ENCODE peak calls at places on chromosomes 16 and 17, in eight cellular contexts. One of them, this sample, is unnamed.

GRCh38 chr17:4032738-4033137 is 68.5 kb upstream of the ATP2A3 start:
- DNase-seq in astrocyte of the cerebellum: no peak
- DNase-seq in naive thymus-derived CD8-positive, alpha-beta T cell: no peak
- DNase-seq in right lobe of liver: no peak
- DNase-seq in Calu3: no peak
- DNase-seq in KG1: no peak
- DNase-seq in stimulated activated CD8-positive, alpha-beta memory T cell treated with anti-CD3 and anti-CD28 coated beads, Interleukin-4, amount 100 ng/mL, for 24 hours: no peak
- DNase-seq in iPS-NIHi11: peak
- DNase-seq in this sample: no peak

GRCh38 chr17:31686495-31686894 is 172.5 kb downstream of the COPRS start:
- DNase-seq in astrocyte of the cerebellum: no peak
- DNase-seq in naive thymus-derived CD8-positive, alpha-beta T cell: no peak
- DNase-seq in right lobe of liver: no peak
- DNase-seq in Calu3: no peak
- DNase-seq in KG1: no peak
- DNase-seq in stimulated activated CD8-positive, alpha-beta memory T cell treated with anti-CD3 and anti-CD28 coated beads, Interleukin-4, amount 100 ng/mL, for 24 hours: no peak
- DNase-seq in iPS-NIHi11: no peak
- DNase-seq in this sample: no peak

GRCh38 chr16:23869052-23869451 is 33.3 kb downstream of the PRKCB start:
- DNase-seq in astrocyte of the cerebellum: no peak
- DNase-seq in naive thymus-derived CD8-positive, alpha-beta T cell: no peak
- DNase-seq in right lobe of liver: no peak
- DNase-seq in Calu3: no peak
- DNase-seq in KG1: no peak
- DNase-seq in stimulated activated CD8-positive, alpha-beta memory T cell treated with anti-CD3 and anti-CD28 coated beads, Interleukin-4, amount 100 ng/mL, for 24 hours: no peak
- DNase-seq in iPS-NIHi11: peak
- DNase-seq in this sample: no peak

GRCh38 chr17:20935740-20936139 is 107.1 kb downstream of the USP22 start:
- DNase-seq in astrocyte of the cerebellum: peak
- DNase-seq in naive thymus-derived CD8-positive, alpha-beta T cell: no peak
- DNase-seq in right lobe of liver: no peak
- DNase-seq in Calu3: no peak
- DNase-seq in KG1: no peak
- DNase-seq in stimulated activated CD8-positive, alpha-beta memory T cell treated with anti-CD3 and anti-CD28 coated beads, Interleukin-4, amount 100 ng/mL, for 24 hours: no peak
- DNase-seq in iPS-NIHi11: no peak
- DNase-seq in this sample: no peak

GRCh38 chr16:28930652-28931051 is 1.1 kb upstream of the CD19 start:
- DNase-seq in astrocyte of the cerebellum: no peak
- DNase-seq in naive thymus-derived CD8-positive, alpha-beta T cell: no peak
- DNase-seq in right lobe of liver: no peak
- DNase-seq in Calu3: no peak
- DNase-seq in KG1: no peak
- DNase-seq in stimulated activated CD8-positive, alpha-beta memory T cell treated with anti-CD3 and anti-CD28 coated beads, Interleukin-4, amount 100 ng/mL, for 24 hours: no peak
- DNase-seq in iPS-NIHi11: no peak
- DNase-seq in this sample: no peak

GRCh38 chr17:78803161-78803845 is 21.2 kb upstream of the CYTH1 start:
- DNase-seq in astrocyte of the cerebellum: no peak
- DNase-seq in naive thymus-derived CD8-positive, alpha-beta T cell: no peak
- DNase-seq in right lobe of liver: peak
- DNase-seq in Calu3: no peak
- DNase-seq in KG1: no peak
- DNase-seq in stimulated activated CD8-positive, alpha-beta memory T cell treated with anti-CD3 and anti-CD28 coated beads, Interleukin-4, amount 100 ng/mL, for 24 hours: no peak
- DNase-seq in iPS-NIHi11: no peak
- DNase-seq in this sample: no peak

GRCh38 chr16:53061701-53062159 is 6.9 kb downstream of the CHD9 start:
- DNase-seq in astrocyte of the cerebellum: no peak
- DNase-seq in naive thymus-derived CD8-positive, alpha-beta T cell: no peak
- DNase-seq in right lobe of liver: peak
- DNase-seq in Calu3: peak
- DNase-seq in KG1: no peak
- DNase-seq in stimulated activated CD8-positive, alpha-beta memory T cell treated with anti-CD3 and anti-CD28 coated beads, Interleukin-4, amount 100 ng/mL, for 24 hours: peak
- DNase-seq in iPS-NIHi11: no peak
- DNase-seq in this sample: no peak

GRCh38 chr16:1535391-1536291 is 2.2 kb downstream of the TMEM204 start:
- DNase-seq in astrocyte of the cerebellum: no peak
- DNase-seq in naive thymus-derived CD8-positive, alpha-beta T cell: peak
- DNase-seq in right lobe of liver: peak
- DNase-seq in Calu3: no peak
- DNase-seq in KG1: no peak
- DNase-seq in stimulated activated CD8-positive, alpha-beta memory T cell treated with anti-CD3 and anti-CD28 coated beads, Interleukin-4, amount 100 ng/mL, for 24 hours: no peak
- DNase-seq in iPS-NIHi11: no peak
- DNase-seq in this sample: no peak

GRCh38 chr16:65318590-65319267 is 196.9 kb upstream of the CDH11 start:
- DNase-seq in astrocyte of the cerebellum: no peak
- DNase-seq in naive thymus-derived CD8-positive, alpha-beta T cell: no peak
- DNase-seq in right lobe of liver: no peak
- DNase-seq in Calu3: no peak
- DNase-seq in KG1: no peak
- DNase-seq in stimulated activated CD8-positive, alpha-beta memory T cell treated with anti-CD3 and anti-CD28 coated beads, Interleukin-4, amount 100 ng/mL, for 24 hours: no peak
- DNase-seq in iPS-NIHi11: peak
- DNase-seq in this sample: no peak

GRCh38 chr16:12314786-12315185 is 338.3 kb downstream of the SNX29 start:
- DNase-seq in astrocyte of the cerebellum: no peak
- DNase-seq in naive thymus-derived CD8-positive, alpha-beta T cell: no peak
- DNase-seq in right lobe of liver: no peak
- DNase-seq in Calu3: no peak
- DNase-seq in KG1: no peak
- DNase-seq in stimulated activated CD8-positive, alpha-beta memory T cell treated with anti-CD3 and anti-CD28 coated beads, Interleukin-4, amount 100 ng/mL, for 24 hours: no peak
- DNase-seq in iPS-NIHi11: no peak
- DNase-seq in this sample: no peak

GRCh38 chr16:58306327-58306726 is 11.5 kb upstream of the PRSS54 start:
- DNase-seq in astrocyte of the cerebellum: peak
- DNase-seq in naive thymus-derived CD8-positive, alpha-beta T cell: peak
- DNase-seq in right lobe of liver: no peak
- DNase-seq in Calu3: peak
- DNase-seq in KG1: no peak
- DNase-seq in stimulated activated CD8-positive, alpha-beta memory T cell treated with anti-CD3 and anti-CD28 coated beads, Interleukin-4, amount 100 ng/mL, for 24 hours: peak
- DNase-seq in iPS-NIHi11: no peak
- DNase-seq in this sample: no peak

GRCh38 chr17:36183001-36183810 is 6.8 kb upstream of the TBC1D3B start:
- DNase-seq in astrocyte of the cerebellum: peak
- DNase-seq in naive thymus-derived CD8-positive, alpha-beta T cell: no peak
- DNase-seq in right lobe of liver: peak
- DNase-seq in Calu3: peak
- DNase-seq in KG1: no peak
- DNase-seq in stimulated activated CD8-positive, alpha-beta memory T cell treated with anti-CD3 and anti-CD28 coated beads, Interleukin-4, amount 100 ng/mL, for 24 hours: no peak
- DNase-seq in iPS-NIHi11: peak
- DNase-seq in this sample: peak

GRCh38 chr17:18176152-18176551 is 7.5 kb upstream of the ALKBH5 start:
- DNase-seq in astrocyte of the cerebellum: no peak
- DNase-seq in naive thymus-derived CD8-positive, alpha-beta T cell: no peak
- DNase-seq in right lobe of liver: no peak
- DNase-seq in Calu3: no peak
- DNase-seq in KG1: no peak
- DNase-seq in stimulated activated CD8-positive, alpha-beta memory T cell treated with anti-CD3 and anti-CD28 coated beads, Interleukin-4, amount 100 ng/mL, for 24 hours: no peak
- DNase-seq in iPS-NIHi11: no peak
- DNase-seq in this sample: no peak

GRCh38 chr16:75250809-75251279 is 580 bp downstream of the BCAR1 start:
- DNase-seq in astrocyte of the cerebellum: no peak
- DNase-seq in naive thymus-derived CD8-positive, alpha-beta T cell: no peak
- DNase-seq in right lobe of liver: peak
- DNase-seq in Calu3: peak
- DNase-seq in KG1: no peak
- DNase-seq in stimulated activated CD8-positive, alpha-beta memory T cell treated with anti-CD3 and anti-CD28 coated beads, Interleukin-4, amount 100 ng/mL, for 24 hours: no peak
- DNase-seq in iPS-NIHi11: peak
- DNase-seq in this sample: peak

GRCh38 chr17:4519361-4519788 is 20.7 kb downstream of the SPNS2 start:
- DNase-seq in astrocyte of the cerebellum: no peak
- DNase-seq in naive thymus-derived CD8-positive, alpha-beta T cell: no peak
- DNase-seq in right lobe of liver: peak
- DNase-seq in Calu3: no peak
- DNase-seq in KG1: no peak
- DNase-seq in stimulated activated CD8-positive, alpha-beta memory T cell treated with anti-CD3 and anti-CD28 coated beads, Interleukin-4, amount 100 ng/mL, for 24 hours: no peak
- DNase-seq in iPS-NIHi11: peak
- DNase-seq in this sample: no peak

GRCh38 chr17:13575922-13576419 is 25.8 kb downstream of the HS3ST3A1 start:
- DNase-seq in astrocyte of the cerebellum: peak
- DNase-seq in naive thymus-derived CD8-positive, alpha-beta T cell: no peak
- DNase-seq in right lobe of liver: no peak
- DNase-seq in Calu3: no peak
- DNase-seq in KG1: no peak
- DNase-seq in stimulated activated CD8-positive, alpha-beta memory T cell treated with anti-CD3 and anti-CD28 coated beads, Interleukin-4, amount 100 ng/mL, for 24 hours: no peak
- DNase-seq in iPS-NIHi11: peak
- DNase-seq in this sample: no peak

GRCh38 chr17:2722611-2723010 is 11.0 kb upstream of the CLUH start:
- DNase-seq in astrocyte of the cerebellum: no peak
- DNase-seq in naive thymus-derived CD8-positive, alpha-beta T cell: no peak
- DNase-seq in right lobe of liver: no peak
- DNase-seq in Calu3: no peak
- DNase-seq in KG1: no peak
- DNase-seq in stimulated activated CD8-positive, alpha-beta memory T cell treated with anti-CD3 and anti-CD28 coated beads, Interleukin-4, amount 100 ng/mL, for 24 hours: no peak
- DNase-seq in iPS-NIHi11: no peak
- DNase-seq in this sample: no peak

GRCh38 chr17:69213059-69213813 is 15.4 kb downstream of the ABCA10 start:
- DNase-seq in astrocyte of the cerebellum: no peak
- DNase-seq in naive thymus-derived CD8-positive, alpha-beta T cell: no peak
- DNase-seq in right lobe of liver: no peak
- DNase-seq in Calu3: no peak
- DNase-seq in KG1: no peak
- DNase-seq in stimulated activated CD8-positive, alpha-beta memory T cell treated with anti-CD3 and anti-CD28 coated beads, Interleukin-4, amount 100 ng/mL, for 24 hours: no peak
- DNase-seq in iPS-NIHi11: peak
- DNase-seq in this sample: no peak

GRCh38 chr17:17402558-17402957 is 74.2 kb upstream of the MED9 start:
- DNase-seq in astrocyte of the cerebellum: no peak
- DNase-seq in naive thymus-derived CD8-positive, alpha-beta T cell: no peak
- DNase-seq in right lobe of liver: no peak
- DNase-seq in Calu3: no peak
- DNase-seq in KG1: no peak
- DNase-seq in stimulated activated CD8-positive, alpha-beta memory T cell treated with anti-CD3 and anti-CD28 coated beads, Interleukin-4, amount 100 ng/mL, for 24 hours: no peak
- DNase-seq in iPS-NIHi11: no peak
- DNase-seq in this sample: no peak

GRCh38 chr16:88530858-88531203 is 39.4 kb upstream of the ZC3H18 start:
- DNase-seq in astrocyte of the cerebellum: no peak
- DNase-seq in naive thymus-derived CD8-positive, alpha-beta T cell: no peak
- DNase-seq in right lobe of liver: peak
- DNase-seq in Calu3: no peak
- DNase-seq in KG1: no peak
- DNase-seq in stimulated activated CD8-positive, alpha-beta memory T cell treated with anti-CD3 and anti-CD28 coated beads, Interleukin-4, amount 100 ng/mL, for 24 hours: no peak
- DNase-seq in iPS-NIHi11: no peak
- DNase-seq in this sample: no peak

GRCh38 chr16:66382966-66383299 is 16.4 kb downstream of the CDH5 start:
- DNase-seq in astrocyte of the cerebellum: peak
- DNase-seq in naive thymus-derived CD8-positive, alpha-beta T cell: no peak
- DNase-seq in right lobe of liver: no peak
- DNase-seq in Calu3: no peak
- DNase-seq in KG1: no peak
- DNase-seq in stimulated activated CD8-positive, alpha-beta memory T cell treated with anti-CD3 and anti-CD28 coated beads, Interleukin-4, amount 100 ng/mL, for 24 hours: no peak
- DNase-seq in iPS-NIHi11: peak
- DNase-seq in this sample: no peak

GRCh38 chr17:65604070-65604469 is 42.6 kb upstream of the AXIN2 start:
- DNase-seq in astrocyte of the cerebellum: no peak
- DNase-seq in naive thymus-derived CD8-positive, alpha-beta T cell: no peak
- DNase-seq in right lobe of liver: no peak
- DNase-seq in Calu3: no peak
- DNase-seq in KG1: no peak
- DNase-seq in stimulated activated CD8-positive, alpha-beta memory T cell treated with anti-CD3 and anti-CD28 coated beads, Interleukin-4, amount 100 ng/mL, for 24 hours: no peak
- DNase-seq in iPS-NIHi11: no peak
- DNase-seq in this sample: no peak

GRCh38 chr17:83084621-83085056 is 5.2 kb downstream of the METRNL start:
- DNase-seq in astrocyte of the cerebellum: no peak
- DNase-seq in naive thymus-derived CD8-positive, alpha-beta T cell: no peak
- DNase-seq in right lobe of liver: no peak
- DNase-seq in Calu3: no peak
- DNase-seq in KG1: no peak
- DNase-seq in stimulated activated CD8-positive, alpha-beta memory T cell treated with anti-CD3 and anti-CD28 coated beads, Interleukin-4, amount 100 ng/mL, for 24 hours: no peak
- DNase-seq in iPS-NIHi11: no peak
- DNase-seq in this sample: no peak

GRCh38 chr16:67897231-67897630 is 4.2 kb downstream of the PSKH1 start:
- DNase-seq in astrocyte of the cerebellum: no peak
- DNase-seq in naive thymus-derived CD8-positive, alpha-beta T cell: no peak
- DNase-seq in right lobe of liver: no peak
- DNase-seq in Calu3: no peak
- DNase-seq in KG1: no peak
- DNase-seq in stimulated activated CD8-positive, alpha-beta memory T cell treated with anti-CD3 and anti-CD28 coated beads, Interleukin-4, amount 100 ng/mL, for 24 hours: no peak
- DNase-seq in iPS-NIHi11: no peak
- DNase-seq in this sample: no peak

GRCh38 chr16:68401871-68402747 is 46.2 kb downstream of the SMPD3 start:
- DNase-seq in astrocyte of the cerebellum: peak
- DNase-seq in naive thymus-derived CD8-positive, alpha-beta T cell: no peak
- DNase-seq in right lobe of liver: no peak
- DNase-seq in Calu3: no peak
- DNase-seq in KG1: no peak
- DNase-seq in stimulated activated CD8-positive, alpha-beta memory T cell treated with anti-CD3 and anti-CD28 coated beads, Interleukin-4, amount 100 ng/mL, for 24 hours: no peak
- DNase-seq in iPS-NIHi11: no peak
- DNase-seq in this sample: no peak

This sample was measured in SK-N-SH.